ENCODE peak calls at places on chromosomes 6 and 20, in five cellular contexts. R is caudate nucleus; F is MV-4-11; B is IMR-90; Y is CD4-positive, alpha-beta T cell. U is an unnamed sample.

GRCh38 chr20:56440346-56441007 is 27.9 kb upstream of the RTF2 start:
- DNase-seq in R (no peak), F (no peak), B (no peak), Y (peak), U (no peak)

GRCh38 chr6:125738276-125738675 is 11.2 kb upstream of the HEY2 start:
- DNase-seq in R (no peak), F (no peak), B (no peak), Y (no peak), U (no peak)

GRCh38 chr6:107489636-107490567 is at the start of gene SOBP:
- DNase-seq in R (peak), F (no peak), B (peak), Y (no peak), U (no peak)

GRCh38 chr6:21997414-21998037 is 299.3 kb downstream of the PRL start:
- DNase-seq in R (no peak), F (no peak), B (peak), Y (no peak), U (no peak)

GRCh38 chr20:57102160-57102559 is 164.3 kb downstream of the BMP7 start:
- DNase-seq in R (no peak), F (no peak), B (no peak), Y (no peak), U (no peak)

GRCh38 chr6:119979862-119980261 is 630.3 kb upstream of the MAN1A1 start:
- DNase-seq in R (no peak), F (no peak), B (peak), Y (no peak), U (no peak)

GRCh38 chr20:43188234-43188653 is 1.5 kb downstream of the PTPRT start:
- DNase-seq in R (no peak), F (no peak), B (no peak), Y (no peak), U (no peak)

GRCh38 chr6:38933426-38933825 is 115.2 kb upstream of the GLP1R start:
- DNase-seq in R (no peak), F (peak), B (peak), Y (no peak), U (no peak)

GRCh38 chr6:56649782-56650181 is 7.1 kb upstream of the DST start:
- DNase-seq in R (no peak), F (no peak), B (peak), Y (no peak), U (no peak)

GRCh38 chr6:2634151-2634964 is 116.4 kb downstream of the MYLK4 start:
- DNase-seq in R (peak), F (peak), B (peak), Y (peak), U (peak)

GRCh38 chr6:42555477-42556457 is 8.1 kb upstream of the UBR2 start:
- DNase-seq in R (no peak), F (peak), B (peak), Y (no peak), U (no peak)

GRCh38 chr20:53597085-53597482 is 3.4 kb upstream of the ZNF217 start:
- DNase-seq in R (no peak), F (no peak), B (no peak), Y (no peak), U (no peak)

GRCh38 chr6:43468748-43469681 is 8.4 kb upstream of the TJAP1 start:
- DNase-seq in R (no peak), F (no peak), B (no peak), Y (no peak), U (no peak)

GRCh38 chr6:114084327-114084890 is 113.5 kb upstream of the HDAC2 start:
- DNase-seq in R (no peak), F (no peak), B (no peak), Y (no peak), U (no peak)

GRCh38 chr20:58718121-58718563 is 25.5 kb downstream of the NPEPL1 start:
- DNase-seq in R (no peak), F (no peak), B (no peak), Y (no peak), U (no peak)

GRCh38 chr20:50450961-50451752 is 59.0 kb upstream of the PTPN1 start:
- DNase-seq in R (no peak), F (peak), B (peak), Y (no peak), U (peak)

GRCh38 chr6:74606488-74607135 is 599.2 kb downstream of the COL12A1 start:
- DNase-seq in R (no peak), F (peak), B (peak), Y (no peak), U (no peak)

GRCh38 chr20:47708953-47709833 is 76.1 kb downstream of the SULF2 start:
- DNase-seq in R (no peak), F (no peak), B (no peak), Y (no peak), U (no peak)

GRCh38 chr6:101396552-101397173 is 3.2 kb downstream of the GRIK2 start:
- DNase-seq in R (no peak), F (peak), B (peak), Y (no peak), U (no peak)

GRCh38 chr20:40797425-40797824 is 108.4 kb upstream of the MAFB start:
- DNase-seq in R (no peak), F (no peak), B (peak), Y (no peak), U (no peak)

GRCh38 chr6:70345619-70346018 is 42.7 kb upstream of the COL9A1 start:
- DNase-seq in R (no peak), F (no peak), B (no peak), Y (no peak), U (no peak)

GRCh38 chr6:157728183-157728881 is 94.7 kb upstream of the SNX9 start:
- DNase-seq in R (no peak), F (no peak), B (no peak), Y (no peak), U (no peak)

GRCh38 chr6:43786664-43787329 is 16.8 kb downstream of the VEGFA start:
- DNase-seq in R (no peak), F (no peak), B (peak), Y (no peak), U (no peak)

GRCh38 chr6:89194559-89194958 is 22.6 kb downstream of the GABRR1 start:
- DNase-seq in R (no peak), F (no peak), B (no peak), Y (no peak), U (no peak)

GRCh38 chr20:60483371-60483770 is 525.1 kb downstream of the CDH26 start:
- DNase-seq in R (no peak), F (no peak), B (no peak), Y (no peak), U (no peak)

GRCh38 chr6:13404115-13404891 is 76.0 kb upstream of the TBC1D7 start:
- DNase-seq in R (no peak), F (peak), B (peak), Y (no peak), U (no peak)

GRCh38 chr20:46699651-46700359 is 9.6 kb upstream of the SLC2A10 start:
- DNase-seq in R (no peak), F (peak), B (peak), Y (no peak), U (no peak)

GRCh38 chr6:53984163-53984562 is 127.1 kb upstream of the MLIP start:
- DNase-seq in R (no peak), F (no peak), B (peak), Y (no peak), U (no peak)

GRCh38 chr6:30709101-30709868 is 7.8 kb downstream of the MDC1 start:
- DNase-seq in R (no peak), F (no peak), B (no peak), Y (no peak), U (no peak)

GRCh38 chr6:150002710-150003109 is 22.6 kb downstream of the RAET1L start:
- DNase-seq in R (no peak), F (no peak), B (no peak), Y (no peak), U (no peak)

GRCh38 chr6:84774174-84775158 is 10.1 kb upstream of the TBX18 start:
- DNase-seq in R (no peak), F (no peak), B (no peak), Y (no peak), U (no peak)

GRCh38 chr20:45336530-45337366 is 11.5 kb downstream of the SDC4 start:
- DNase-seq in R (no peak), F (no peak), B (peak), Y (no peak), U (no peak)

GRCh38 chr6:92043782-92044181 is 1375.6 kb downstream of the EPHA7 start:
- DNase-seq in R (no peak), F (no peak), B (no peak), Y (no peak), U (no peak)

GRCh38 chr6:41639556-41640371 is 1.5 kb downstream of the MDFI start:
- DNase-seq in R (no peak), F (no peak), B (no peak), Y (no peak), U (no peak)

GRCh38 chr6:126167726-126168125 is 172.2 kb upstream of the CENPW start:
- DNase-seq in R (no peak), F (no peak), B (peak), Y (no peak), U (no peak)

GRCh38 chr6:21597706-21598273 is 4.2 kb downstream of the SOX4 start:
- DNase-seq in R (no peak), F (no peak), B (no peak), Y (no peak), U (no peak)